ENCODE peak calls at places on chromosomes 4 and X, in eight cellular contexts. W is CD8-positive, alpha-beta T cell; O is ELF-1; N is naive thymus-derived CD8-positive, alpha-beta T cell; D is upper lobe of right lung; Q is COR-L47; J is osteocyte; Z is NCI-H524. T is an unnamed sample.

GRCh38 chr4:162011039-162011438 is 152.8 kb downstream of the FSTL5 start:
- DNase-seq in W (no peak), O (no peak), N (no peak), D (no peak), Q (no peak), J (no peak), Z (no peak), T (no peak)

GRCh38 chr4:127643791-127644190 is 11.0 kb downstream of the INTU start:
- DNase-seq in W (no peak), O (no peak), N (no peak), D (no peak), Q (no peak), J (no peak), Z (no peak), T (no peak)

GRCh38 chr4:1717129-1718094 is 3.7 kb downstream of the TMEM129 start:
- DNase-seq in W (no peak), O (no peak), N (no peak), D (peak; percentile 63), Q (peak; percentile 87), J (no peak), Z (no peak), T (no peak)

GRCh38 chr4:17232575-17233253 is 279.2 kb downstream of the QDPR start:
- DNase-seq in W (no peak), O (peak; percentile 25), N (no peak), D (no peak), Q (peak; percentile 6), J (no peak), Z (no peak), T (no peak)

GRCh38 chrX:30504309-30504708 is 73.3 kb downstream of the TASL start:
- DNase-seq in W (no peak), O (no peak), N (no peak), D (no peak), Q (no peak), J (no peak), Z (no peak), T (no peak)

GRCh38 chr4:182808673-182809416 is 108.3 kb downstream of the DCTD start:
- DNase-seq in W (peak; percentile 40), O (no peak), N (peak; percentile 18), D (no peak), Q (no peak), J (no peak), Z (no peak), T (peak; percentile 15)

GRCh38 chr4:71300362-71300761 is 38.5 kb upstream of the SLC4A4 start:
- DNase-seq in W (no peak), O (no peak), N (no peak), D (no peak), Q (no peak), J (no peak), Z (no peak), T (no peak)

GRCh38 chr4:89113415-89113814 is 2.1 kb downstream of the TIGD2 start:
- DNase-seq in W (no peak), O (no peak), N (no peak), D (no peak), Q (no peak), J (no peak), Z (no peak), T (no peak)

GRCh38 chr4:177411996-177412395 is 30.2 kb downstream of the AGA start:
- DNase-seq in W (no peak), O (no peak), N (no peak), D (no peak), Q (no peak), J (no peak), Z (no peak), T (no peak)

GRCh38 chrX:45801554-45801953 is 600.9 kb upstream of the DIPK2B start:
- DNase-seq in W (no peak), O (no peak), N (no peak), D (no peak), Q (no peak), J (no peak), Z (no peak), T (no peak)

GRCh38 chrX:13499736-13500135 is 69.7 kb upstream of the EGFL6 start:
- DNase-seq in W (no peak), O (no peak), N (no peak), D (no peak), Q (no peak), J (no peak), Z (no peak), T (no peak)

GRCh38 chr4:106306561-106306960 is 9.4 kb downstream of the TBCK start:
- DNase-seq in W (no peak), O (no peak), N (no peak), D (no peak), Q (no peak), J (no peak), Z (no peak), T (no peak)

GRCh38 chr4:121717680-121718237 is 21.0 kb upstream of the ANXA5 start:
- DNase-seq in W (no peak), O (no peak), N (no peak), D (no peak), Q (no peak), J (no peak), Z (no peak), T (no peak)

GRCh38 chr4:54363037-54363436 is 133.9 kb downstream of the PDGFRA start:
- DNase-seq in W (no peak), O (peak; percentile 50), N (no peak), D (no peak), Q (no peak), J (no peak), Z (peak; percentile 84), T (no peak)

GRCh38 chr4:87802858-87803257 is 3.5 kb downstream of the IBSP start:
- DNase-seq in W (no peak), O (no peak), N (no peak), D (no peak), Q (no peak), J (no peak), Z (no peak), T (no peak)

GRCh38 chr4:1910643-1911042 is 39.5 kb downstream of the NSD2 start:
- DNase-seq in W (no peak), O (peak; percentile 67), N (no peak), D (no peak), Q (peak; percentile 37), J (no peak), Z (peak; percentile 5), T (no peak)

GRCh38 chr4:112813790-112814189 is 176.8 kb downstream of the LARP7 start:
- DNase-seq in W (no peak), O (no peak), N (no peak), D (no peak), Q (no peak), J (no peak), Z (no peak), T (no peak)

GRCh38 chrX:151984328-151984727 is 9.9 kb upstream of the GABRE start:
- DNase-seq in W (no peak), O (no peak), N (no peak), D (no peak), Q (no peak), J (peak; percentile 5), Z (no peak), T (no peak)

GRCh38 chr4:176769519-176769918 is 23.2 kb downstream of the VEGFC start:
- DNase-seq in W (no peak), O (no peak), N (no peak), D (no peak), Q (no peak), J (no peak), Z (no peak), T (no peak)

GRCh38 chr4:84803121-84803520 is 163.4 kb downstream of the WDFY3 start:
- DNase-seq in W (no peak), O (no peak), N (no peak), D (no peak), Q (no peak), J (no peak), Z (no peak), T (no peak)

GRCh38 chr4:141721174-141721573 is 84.8 kb downstream of the IL15 start:
- DNase-seq in W (no peak), O (no peak), N (no peak), D (no peak), Q (no peak), J (no peak), Z (no peak), T (no peak)

GRCh38 chr4:169663402-169663801 is 43.0 kb downstream of the CLCN3 start:
- DNase-seq in W (no peak), O (no peak), N (no peak), D (no peak), Q (no peak), J (no peak), Z (no peak), T (no peak)

GRCh38 chr4:133483600-133484246 is 334.6 kb downstream of the PCDH10 start:
- DNase-seq in W (no peak), O (peak; percentile 49), N (no peak), D (no peak), Q (peak; percentile 17), J (no peak), Z (peak; percentile 2), T (no peak)

GRCh38 chr4:138242830-138243149 is 641 bp upstream of the SLC7A11 start:
- DNase-seq in W (no peak), O (no peak), N (no peak), D (no peak), Q (no peak), J (no peak), Z (no peak), T (no peak)

T was measured in CD4-positive, CD25-positive, alpha-beta regulatory T cell.